ENCODE peak calls at places on chromosomes 6 and 20, in six cellular contexts. K, U, B, D, H and C are unnamed samples. For H3K4me1, the result is how much of the 10 kb centered on the place peaks cover.

GRCh38 chr6:232896-233640 is 59.2 kb upstream of the DUSP22 start:
- DNase-seq in K (no peak), U (no peak), B (no peak), D (no peak), H (peak), C (no peak)

GRCh38 chr6:35092362-35093117 is 48.6 kb downstream of the TCP11 start:
- DNase-seq in K (peak), U (no peak), B (no peak), D (peak), H (no peak), C (no peak)

GRCh38 chr20:1952737-1953530 is 40.9 kb downstream of the PDYN start:
- DNase-seq in K (no peak), U (no peak), B (no peak), D (peak), H (no peak), C (no peak)

GRCh38 chr6:114375803-114376202 is 33.0 kb upstream of the HS3ST5 start:
- DNase-seq in K (no peak), U (no peak), B (no peak), D (no peak), H (no peak), C (no peak)

GRCh38 chr6:97405818-97406409 is 122.9 kb upstream of the MMS22L start:
- DNase-seq in K (no peak), U (no peak), B (no peak), D (no peak), H (no peak), C (no peak)

GRCh38 chr20:63873477-63873971 is 8.5 kb downstream of the TPD52L2 start:
- DNase-seq in K (peak), U (no peak), B (no peak), D (peak), H (no peak), C (no peak)

GRCh38 chr6:41187924-41188886 is 12.7 kb downstream of the TREML2 start:
- DNase-seq in K (no peak), U (no peak), B (no peak), D (no peak), H (no peak), C (peak)

GRCh38 chr6:131602913-131603312 is 25.1 kb downstream of the MED23 start:
- DNase-seq in K (no peak), U (no peak), B (no peak), D (no peak), H (no peak), C (no peak)

GRCh38 chr20:45934046-45934586 is 367 bp upstream of the PCIF1 start:
- DNase-seq in K (peak), U (peak), B (peak), D (peak), H (peak), C (no peak)

GRCh38 chr20:58818585-58819285 is 32.0 kb downstream of the GNAS-AS1 start:
- DNase-seq in K (no peak), U (no peak), B (no peak), D (no peak), H (no peak), C (no peak)

GRCh38 chr6:16700202-16700997 is 60.9 kb downstream of the ATXN1 start:
- DNase-seq in K (no peak), U (peak), B (no peak), D (no peak), H (no peak), C (no peak)

GRCh38 chr6:5054427-5054873 is 30.7 kb upstream of the PPP1R3G start:
- DNase-seq in K (no peak), U (no peak), B (no peak), D (no peak), H (no peak), C (no peak)

GRCh38 chr6:32983493-32983848 is 15.1 kb downstream of the BRD2 start:
- DNase-seq in K (no peak), U (no peak), B (no peak), D (no peak), H (no peak), C (no peak)

GRCh38 chr20:36350439-36350838 is 44.3 kb downstream of the DLGAP4 start:
- DNase-seq in K (no peak), U (no peak), B (no peak), D (no peak), H (no peak), C (no peak)

GRCh38 chr6:83615025-83615999 is 93.6 kb downstream of the SNAP91 start:
- DNase-seq in K (no peak), U (no peak), B (no peak), D (no peak), H (no peak), C (no peak)

GRCh38 chr6:144331610-144332009 is 46.5 kb downstream of the UTRN start:
- DNase-seq in K (no peak), U (no peak), B (no peak), D (no peak), H (no peak), C (peak)

GRCh38 chr6:27168108-27168507 is 79.4 kb upstream of the PRSS16 start:
- DNase-seq in K (no peak), U (no peak), B (no peak), D (no peak), H (no peak), C (no peak)

GRCh38 chr20:58236612-58237317 is 8.3 kb upstream of the ANKRD60 start:
- DNase-seq in K (peak), U (peak), B (peak), D (peak), H (peak), C (peak)

GRCh38 chr20:39893013-39893685 is 795.9 kb downstream of the MAFB start:
- DNase-seq in K (no peak), U (no peak), B (no peak), D (no peak), H (no peak), C (no peak)

GRCh38 chr6:87553159-87553765 is 36.5 kb downstream of the RARS2 start:
- DNase-seq in K (no peak), U (no peak), B (no peak), D (no peak), H (no peak), C (no peak)

GRCh38 chr6:42971746-42972327 is 7.1 kb downstream of the PEX6 start:
- DNase-seq in K (no peak), U (no peak), B (no peak), D (no peak), H (no peak), C (no peak)

GRCh38 chr20:20367681-20368413 is at the start of gene INSM1:
- DNase-seq in K (no peak), U (no peak), B (no peak), D (no peak), H (no peak), C (no peak)

GRCh38 chr20:39623584-39624234 is 661.6 kb downstream of the DHX35 start:
- DNase-seq in K (no peak), U (no peak), B (no peak), D (no peak), H (no peak), C (peak)

GRCh38 chr6:124400600-124400999 is 561.6 kb upstream of the RNF217 start:
- DNase-seq in K (no peak), U (no peak), B (no peak), D (no peak), H (no peak), C (no peak)

GRCh38 chr6:31729515-31729978 is 448 bp upstream of the DDAH2 start:
- DNase-seq in K (peak), U (peak), B (peak), D (peak), H (peak), C (peak)

GRCh38 chr20:23967616-23967979 is 21.0 kb downstream of the GGTLC1 start:
- DNase-seq in K (no peak), U (no peak), B (no peak), D (no peak), H (no peak), C (peak)

GRCh38 chr6:23173231-23173630 is 603.9 kb downstream of the HDGFL1 start:
- DNase-seq in K (no peak), U (no peak), B (no peak), D (no peak), H (no peak), C (no peak)

GRCh38 chr6:137879885-137880430 is 12.9 kb downstream of the TNFAIP3 start:
- DNase-seq in K (no peak), U (no peak), B (no peak), D (no peak), H (no peak), C (no peak)

GRCh38 chr20:1830240-1830639 is 65.0 kb upstream of the SIRPA start:
- DNase-seq in K (peak), U (no peak), B (peak), D (no peak), H (no peak), C (no peak)

GRCh38 chr6:27582928-27583725 is 110.2 kb upstream of the ZNF184 start:
- DNase-seq in K (no peak), U (no peak), B (peak), D (no peak), H (no peak), C (no peak)

GRCh38 chr20:62752671-62753501 is 43.4 kb upstream of the MRGBP start:
- DNase-seq in K (no peak), U (no peak), B (no peak), D (no peak), H (no peak), C (no peak)

GRCh38 chr6:168288781-168289570 is 30.6 kb downstream of the DACT2 start:
- DNase-seq in K (no peak), U (no peak), B (no peak), D (no peak), H (no peak), C (no peak)

GRCh38 chr6:146775227-146775626 is 176.5 kb downstream of the ADGB start:
- DNase-seq in K (no peak), U (no peak), B (no peak), D (no peak), H (no peak), C (no peak)

GRCh38 chr6:85643530-85644373 is 1.1 kb upstream of the SYNCRIP start:
- DNase-seq in K (peak), U (peak), B (peak), D (peak), H (peak), C (peak)

GRCh38 chr6:15500078-15500740 is 162.6 kb downstream of the DTNBP1 start:
- DNase-seq in K (no peak), U (no peak), B (no peak), D (peak), H (peak), C (no peak)

GRCh38 chr20:8722277-8722928 is 346.5 kb upstream of the PLCB4 start:
- DNase-seq in K (no peak), U (no peak), B (peak), D (no peak), H (no peak), C (no peak)

GRCh38 chr6:133778414-133778813 is 110.5 kb upstream of the TCF21 start:
- DNase-seq in K (no peak), U (no peak), B (no peak), D (no peak), H (no peak), C (no peak)

GRCh38 chr6:138540468-138540867 is 41.2 kb upstream of the NHSL1 start:
- DNase-seq in K (no peak), U (no peak), B (no peak), D (no peak), H (no peak), C (no peak)

GRCh38 chr20:19423097-19423891 is 210.9 kb downstream of the SLC24A3 start:
- DNase-seq in K (no peak), U (no peak), B (no peak), D (no peak), H (no peak), C (peak)

DNA sequence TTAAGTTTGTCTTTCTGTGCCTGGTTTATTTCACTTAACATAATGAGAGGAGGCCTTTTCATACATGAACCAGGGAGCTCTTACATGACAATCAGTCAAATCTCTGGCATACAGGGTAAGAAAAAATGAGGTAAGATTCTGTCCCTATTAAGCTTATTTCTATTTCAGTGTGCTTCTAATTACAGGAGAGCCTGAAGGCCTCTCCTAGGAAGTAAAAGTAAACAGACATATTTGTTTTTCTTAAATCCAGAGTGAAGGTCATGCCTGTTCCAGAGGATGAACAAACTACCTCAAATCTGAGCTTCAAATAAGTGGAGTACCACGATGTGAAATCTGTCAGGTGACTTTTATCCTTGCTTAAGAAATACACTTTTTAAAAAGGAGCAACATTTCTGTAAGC is 72.6 kb downstream of the POPDC3 start:
- DNase-seq in K (no peak), U (no peak), B (no peak), D (no peak), H (no peak), C (no peak)
- H3K27ac ChIP-seq in K (no peak), U (no peak), B (no peak), D (no peak), H (no peak), C (no peak)

DNA sequence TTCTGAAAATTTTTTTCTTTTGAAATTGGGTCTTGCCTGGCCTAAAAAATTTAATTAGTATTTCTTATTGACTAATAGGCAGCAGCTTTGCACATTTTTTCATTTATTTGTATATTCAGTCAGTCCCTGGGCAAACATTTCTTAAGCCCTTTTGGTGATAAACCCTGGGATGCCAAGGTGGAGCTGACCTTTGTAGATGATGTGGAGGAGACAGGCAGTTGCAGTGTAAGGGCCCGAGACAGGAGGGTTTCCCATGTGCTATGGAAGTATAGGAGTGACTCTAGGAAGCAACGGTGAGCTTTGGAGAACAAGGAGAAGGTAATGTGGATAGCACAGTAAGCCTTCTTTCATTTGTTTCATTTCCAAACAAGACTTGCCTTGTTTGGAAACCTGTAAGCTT is 3.5 kb downstream of the MYBL2 start:
- DNase-seq in K (no peak), U (no peak), B (no peak), D (no peak), H (no peak), C (no peak)
- H3K4me1 ChIP-seq in K (under half), U (under half), B (under half), D (under half), H (under half), C (under half)

DNA sequence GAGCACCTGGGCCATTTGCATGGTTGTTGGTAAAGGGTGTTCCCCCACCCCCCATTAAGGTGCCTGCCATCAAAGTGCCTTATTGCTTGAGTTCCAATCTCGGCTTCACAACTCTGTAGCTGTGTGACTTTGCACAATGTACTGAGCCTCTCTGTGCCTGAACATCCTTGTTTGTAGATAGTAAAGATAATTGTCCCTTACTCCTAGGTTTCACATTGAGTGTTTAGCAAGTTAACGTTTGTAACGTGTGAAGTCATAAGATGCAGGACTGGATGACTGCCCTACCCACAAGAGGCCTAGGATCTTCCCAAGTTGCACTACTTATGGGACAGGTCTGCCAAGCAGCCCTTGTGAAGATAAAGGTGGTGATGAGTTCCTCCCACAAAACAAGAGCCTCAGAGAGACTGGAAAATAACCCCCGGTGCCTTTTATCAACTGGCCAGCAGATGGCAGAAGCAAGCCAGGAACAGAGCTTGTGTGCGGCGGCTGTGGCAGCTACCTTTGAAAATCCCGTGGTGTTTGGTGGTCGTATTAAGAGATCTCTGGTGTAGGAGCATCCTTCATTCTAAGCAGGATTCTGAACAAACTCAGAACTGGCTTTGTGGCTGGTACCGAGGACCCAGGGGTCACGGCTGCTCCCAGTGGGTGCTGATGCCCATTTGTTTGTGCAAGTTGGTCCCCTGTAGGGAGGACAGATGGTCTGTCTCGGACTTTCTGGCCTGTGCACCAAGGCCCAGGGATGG is 99.1 kb downstream of the CDH26 start:
- DNase-seq in K (peak), U (peak), B (peak), D (peak), H (no peak), C (no peak)
- H3K27ac ChIP-seq in K (no peak), U (no peak), B (no peak), D (no peak), H (peak), C (no peak)

DNA sequence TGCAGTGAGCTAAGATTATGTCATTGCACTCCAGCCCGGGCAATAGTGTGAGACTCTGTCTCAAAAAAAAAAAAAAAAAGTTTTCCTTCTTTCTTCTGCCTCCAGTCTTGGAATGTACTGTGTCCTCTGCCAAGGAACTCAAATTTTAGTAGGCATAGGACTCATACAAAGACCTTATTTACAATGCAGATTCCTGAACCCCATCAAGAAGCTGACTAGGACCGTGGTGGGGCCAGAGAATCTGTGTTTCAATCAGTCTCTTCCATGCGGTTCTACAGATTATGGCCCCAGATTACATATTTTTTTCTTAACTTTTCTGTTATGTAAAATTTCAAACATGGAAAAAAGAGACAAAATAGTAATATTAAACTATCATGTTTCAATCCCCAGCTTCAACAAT is 29.8 kb upstream of the PIM1 start:
- DNase-seq in K (no peak), U (no peak), B (no peak), D (no peak), H (no peak), C (no peak)
- H3K4me1 ChIP-seq in K (under half), U (under half), B (under half), D (half or more), H (under half), C (half or more)

DNA sequence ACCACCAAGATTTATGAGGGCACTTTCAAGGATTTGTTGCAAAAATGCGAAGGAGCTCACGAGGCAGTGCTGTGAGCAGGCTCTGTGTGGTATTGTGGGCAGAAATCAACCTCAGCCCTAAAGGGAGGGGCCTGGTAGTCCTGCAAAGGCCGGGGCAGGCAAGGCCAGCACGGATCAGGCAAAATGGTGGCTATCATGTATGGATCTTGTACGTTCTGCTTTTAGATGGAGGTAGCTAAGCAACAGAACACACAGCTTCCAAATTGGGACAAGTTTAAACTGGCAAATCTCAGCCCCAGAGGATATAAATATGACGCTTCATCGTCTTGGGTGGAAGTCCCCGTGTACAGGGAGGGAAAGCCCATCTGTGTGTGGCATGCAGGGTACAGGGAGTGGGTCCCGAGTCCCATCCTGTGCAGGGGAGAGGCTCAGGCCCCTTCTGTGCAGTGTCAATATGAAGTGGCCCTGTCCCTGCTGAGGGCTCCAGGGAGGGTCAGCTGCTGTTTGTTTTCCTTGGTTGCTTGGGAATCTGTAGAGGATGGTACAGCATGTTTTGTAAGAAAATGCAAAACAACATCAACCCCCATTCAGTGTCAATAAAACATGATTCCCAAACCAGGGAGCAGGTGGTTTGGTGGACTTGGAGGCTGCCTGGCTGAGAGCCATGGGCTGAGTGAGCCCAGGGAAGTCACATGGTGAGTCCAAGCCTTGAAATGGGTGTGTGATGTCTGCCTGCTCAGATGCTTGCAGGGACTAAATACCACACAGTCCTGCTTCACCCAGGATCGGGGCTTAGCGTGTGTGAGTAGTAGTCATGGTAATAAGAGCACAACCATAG is 113.0 kb downstream of the SYCP2 start:
- DNase-seq in K (peak), U (no peak), B (no peak), D (no peak), H (no peak), C (peak)
- H3K27ac ChIP-seq in K (no peak), U (no peak), B (no peak), D (no peak), H (no peak), C (no peak)

DNA sequence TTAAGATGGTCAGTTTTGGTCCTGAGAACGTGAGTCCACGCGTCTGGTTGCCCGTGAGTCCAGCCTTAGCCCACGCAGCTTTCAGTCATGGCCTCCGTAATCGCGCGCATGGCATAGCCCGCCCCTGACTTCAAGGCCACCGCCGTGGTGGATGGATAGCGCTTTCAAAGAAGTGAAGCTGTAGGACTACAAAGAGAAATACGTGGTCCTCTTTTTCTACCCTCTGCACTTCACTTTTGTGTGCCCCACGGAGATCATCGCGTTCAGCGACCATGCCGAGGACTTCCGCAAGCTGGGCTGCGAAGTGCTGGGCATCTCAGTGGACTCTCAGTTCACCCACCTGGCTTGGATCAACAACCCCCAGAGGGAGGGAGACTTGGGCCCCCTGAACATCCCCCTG is 142.0 kb upstream of the MCHR2 start:
- DNase-seq in K (no peak), U (no peak), B (no peak), D (no peak), H (no peak), C (no peak)
- H3K4me1 ChIP-seq in K (under half), U (under half), B (under half), D (under half), H (under half), C (under half)